ENCODE peak calls at places on chromosomes 6 and 20, in six cellular contexts. One of them, this sample, is unnamed.

GRCh38 chr20:31565699-31566331 is 39.3 kb upstream of the ID1 start:
- DNase-seq in mammary epithelial cell: peak; percentile 96
- DNase-seq in left ventricle myocardium inferior: no peak
- DNase-seq in heart right ventricle: no peak
- DNase-seq in prostate gland: no peak
- DNase-seq in brain microvascular endothelial cell: no peak
- DNase-seq in this sample: no peak

GRCh38 chr6:13923527-13924145 is 1.1 kb upstream of the RNF182 start:
- DNase-seq in mammary epithelial cell: no peak
- DNase-seq in left ventricle myocardium inferior: no peak
- DNase-seq in heart right ventricle: no peak
- DNase-seq in prostate gland: no peak
- DNase-seq in brain microvascular endothelial cell: peak; percentile 74
- DNase-seq in this sample: no peak

GRCh38 chr6:142885182-142885867 is 59.7 kb downstream of the HIVEP2 start:
- DNase-seq in mammary epithelial cell: peak; percentile 99
- DNase-seq in left ventricle myocardium inferior: no peak
- DNase-seq in heart right ventricle: no peak
- DNase-seq in prostate gland: peak; percentile 40
- DNase-seq in brain microvascular endothelial cell: peak; percentile 99
- DNase-seq in this sample: no peak

GRCh38 chr6:131173680-131174079 is 38.4 kb downstream of the AKAP7 start:
- DNase-seq in mammary epithelial cell: peak; percentile 32
- DNase-seq in left ventricle myocardium inferior: no peak
- DNase-seq in heart right ventricle: no peak
- DNase-seq in prostate gland: no peak
- DNase-seq in brain microvascular endothelial cell: no peak
- DNase-seq in this sample: no peak

GRCh38 chr6:132483779-132484679 is 28.9 kb downstream of the STX7 start:
- DNase-seq in mammary epithelial cell: peak; percentile 39
- DNase-seq in left ventricle myocardium inferior: no peak
- DNase-seq in heart right ventricle: no peak
- DNase-seq in prostate gland: peak; percentile 43
- DNase-seq in brain microvascular endothelial cell: peak; percentile 48
- DNase-seq in this sample: no peak

GRCh38 chr6:15970517-15970916 is 158.4 kb upstream of the MYLIP start:
- DNase-seq in mammary epithelial cell: no peak
- DNase-seq in left ventricle myocardium inferior: no peak
- DNase-seq in heart right ventricle: no peak
- DNase-seq in prostate gland: no peak
- DNase-seq in brain microvascular endothelial cell: no peak
- DNase-seq in this sample: no peak

GRCh38 chr6:53049389-53049788 is 15.8 kb upstream of the FBXO9 start:
- DNase-seq in mammary epithelial cell: no peak
- DNase-seq in left ventricle myocardium inferior: no peak
- DNase-seq in heart right ventricle: no peak
- DNase-seq in prostate gland: no peak
- DNase-seq in brain microvascular endothelial cell: no peak
- DNase-seq in this sample: no peak

GRCh38 chr20:25376236-25376635 is 14.4 kb downstream of the ABHD12 start:
- DNase-seq in mammary epithelial cell: no peak
- DNase-seq in left ventricle myocardium inferior: no peak
- DNase-seq in heart right ventricle: no peak
- DNase-seq in prostate gland: no peak
- DNase-seq in brain microvascular endothelial cell: no peak
- DNase-seq in this sample: no peak

GRCh38 chr6:141953072-141953471 is 179.7 kb upstream of the GJE1 start:
- DNase-seq in mammary epithelial cell: no peak
- DNase-seq in left ventricle myocardium inferior: no peak
- DNase-seq in heart right ventricle: no peak
- DNase-seq in prostate gland: no peak
- DNase-seq in brain microvascular endothelial cell: no peak
- DNase-seq in this sample: no peak

GRCh38 chr6:159533016-159533415 is 160.0 kb downstream of the SOD2 start:
- DNase-seq in mammary epithelial cell: no peak
- DNase-seq in left ventricle myocardium inferior: no peak
- DNase-seq in heart right ventricle: no peak
- DNase-seq in prostate gland: no peak
- DNase-seq in brain microvascular endothelial cell: no peak
- DNase-seq in this sample: no peak

GRCh38 chr6:158232445-158233213 is 64.5 kb downstream of the GTF2H5 start:
- DNase-seq in mammary epithelial cell: peak; percentile 70
- DNase-seq in left ventricle myocardium inferior: peak; percentile 60
- DNase-seq in heart right ventricle: peak; percentile 66
- DNase-seq in prostate gland: peak; percentile 46
- DNase-seq in brain microvascular endothelial cell: peak; percentile 54
- DNase-seq in this sample: peak; percentile 86

GRCh38 chr6:163355471-163355991 is 59.0 kb upstream of the QKI start:
- DNase-seq in mammary epithelial cell: peak; percentile 14
- DNase-seq in left ventricle myocardium inferior: peak; percentile 78
- DNase-seq in heart right ventricle: peak; percentile 72
- DNase-seq in prostate gland: no peak
- DNase-seq in brain microvascular endothelial cell: peak; percentile 82
- DNase-seq in this sample: peak; percentile 82

GRCh38 chr20:37903317-37904007 is 535 bp downstream of the VSTM2L start:
- DNase-seq in mammary epithelial cell: no peak
- DNase-seq in left ventricle myocardium inferior: no peak
- DNase-seq in heart right ventricle: no peak
- DNase-seq in prostate gland: no peak
- DNase-seq in brain microvascular endothelial cell: no peak
- DNase-seq in this sample: no peak

GRCh38 chr6:11040134-11040533 is 4.0 kb downstream of the ELOVL2 start:
- DNase-seq in mammary epithelial cell: no peak
- DNase-seq in left ventricle myocardium inferior: no peak
- DNase-seq in heart right ventricle: no peak
- DNase-seq in prostate gland: no peak
- DNase-seq in brain microvascular endothelial cell: no peak
- DNase-seq in this sample: no peak

GRCh38 chr6:167573461-167574215 is 248.8 kb downstream of the TTLL2 start:
- DNase-seq in mammary epithelial cell: no peak
- DNase-seq in left ventricle myocardium inferior: no peak
- DNase-seq in heart right ventricle: no peak
- DNase-seq in prostate gland: no peak
- DNase-seq in brain microvascular endothelial cell: no peak
- DNase-seq in this sample: no peak
- H3K27ac ChIP-seq in mammary epithelial cell: no peak overlapping the region
- H3K27ac ChIP-seq in left ventricle myocardium inferior: peak overlapping the region; percentile 63
- H3K27ac ChIP-seq in heart right ventricle: peak overlapping the region; percentile 59
- H3K27ac ChIP-seq in prostate gland: peak overlapping the region; percentile 52
- H3K27ac ChIP-seq in brain microvascular endothelial cell: no peak overlapping the region
- H3K27ac ChIP-seq in this sample: peak overlapping the region; percentile 97

DNA sequence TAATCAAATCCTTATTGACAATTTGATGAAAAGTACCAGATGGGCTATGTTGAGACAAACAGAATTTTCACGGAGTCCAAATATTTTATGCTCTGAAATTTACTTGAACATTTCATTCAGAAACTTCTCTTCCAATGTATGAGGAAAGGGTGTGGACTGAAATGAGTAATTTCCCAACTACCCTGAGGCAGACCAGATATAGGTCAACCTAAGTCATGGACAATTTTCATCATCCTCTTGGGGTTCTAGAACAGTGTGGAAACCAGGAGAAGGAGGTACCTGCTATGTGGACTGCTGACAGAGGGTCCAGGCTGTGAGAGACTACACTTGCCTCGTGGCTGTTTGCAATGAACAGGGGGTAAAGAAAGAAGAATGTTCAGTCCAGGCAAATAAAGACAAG is 323.0 kb downstream of the ESR1 start:
- DNase-seq in mammary epithelial cell: peak; percentile 44
- DNase-seq in left ventricle myocardium inferior: no peak
- DNase-seq in heart right ventricle: no peak
- DNase-seq in prostate gland: no peak
- DNase-seq in brain microvascular endothelial cell: no peak
- DNase-seq in this sample: no peak
- H3K4me3 ChIP-seq in mammary epithelial cell: no peak overlapping the region
- H3K4me3 ChIP-seq in left ventricle myocardium inferior: peak overlapping the region; percentile 62
- H3K4me3 ChIP-seq in heart right ventricle: peak overlapping the region; percentile 30
- H3K4me3 ChIP-seq in prostate gland: no peak overlapping the region
- H3K4me3 ChIP-seq in brain microvascular endothelial cell: no peak overlapping the region
- H3K4me3 ChIP-seq in this sample: no peak overlapping the region

GRCh38 chr6:30175765-30176164 is 12.4 kb downstream of the TRIM15 start:
- DNase-seq in mammary epithelial cell: no peak
- DNase-seq in left ventricle myocardium inferior: no peak
- DNase-seq in heart right ventricle: no peak
- DNase-seq in prostate gland: no peak
- DNase-seq in brain microvascular endothelial cell: no peak
- DNase-seq in this sample: no peak
- H3K27me3 ChIP-seq in mammary epithelial cell: peaks cover 18% of the 10 kb centered on the region
- H3K27me3 ChIP-seq in left ventricle myocardium inferior: peaks cover 79% of the 10 kb centered on the region
- H3K27me3 ChIP-seq in heart right ventricle: peaks cover 82% of the 10 kb centered on the region
- H3K27me3 ChIP-seq in prostate gland: no peaks in the 10 kb centered on the region
- H3K27me3 ChIP-seq in brain microvascular endothelial cell: peaks cover 37% of the 10 kb centered on the region
- H3K27me3 ChIP-seq in this sample: no peaks in the 10 kb centered on the region

GRCh38 chr20:48750941-48751620 is 76.7 kb downstream of the PREX1 start:
- DNase-seq in mammary epithelial cell: no peak
- DNase-seq in left ventricle myocardium inferior: peak; percentile 71
- DNase-seq in heart right ventricle: peak; percentile 66
- DNase-seq in prostate gland: no peak
- DNase-seq in brain microvascular endothelial cell: no peak
- DNase-seq in this sample: peak; percentile 78
- H3K27ac ChIP-seq in mammary epithelial cell: no peak overlapping the region
- H3K27ac ChIP-seq in left ventricle myocardium inferior: peak overlapping the region; percentile 90
- H3K27ac ChIP-seq in heart right ventricle: peak overlapping the region; percentile 75
- H3K27ac ChIP-seq in prostate gland: no peak overlapping the region
- H3K27ac ChIP-seq in brain microvascular endothelial cell: no peak overlapping the region
- H3K27ac ChIP-seq in this sample: no peak overlapping the region

GRCh38 chr6:168410035-168410434 is 30.9 kb upstream of the SMOC2 start:
- DNase-seq in mammary epithelial cell: no peak
- DNase-seq in left ventricle myocardium inferior: no peak
- DNase-seq in heart right ventricle: no peak
- DNase-seq in prostate gland: no peak
- DNase-seq in brain microvascular endothelial cell: no peak
- DNase-seq in this sample: no peak

GRCh38 chr6:168411130-168411529 is 29.9 kb upstream of the SMOC2 start:
- DNase-seq in mammary epithelial cell: no peak
- DNase-seq in left ventricle myocardium inferior: no peak
- DNase-seq in heart right ventricle: no peak
- DNase-seq in prostate gland: no peak
- DNase-seq in brain microvascular endothelial cell: no peak
- DNase-seq in this sample: peak; percentile 72

GRCh38 chr6:168412456-168412855 is 28.5 kb upstream of the SMOC2 start:
- DNase-seq in mammary epithelial cell: no peak
- DNase-seq in left ventricle myocardium inferior: no peak
- DNase-seq in heart right ventricle: no peak
- DNase-seq in prostate gland: no peak
- DNase-seq in brain microvascular endothelial cell: no peak
- DNase-seq in this sample: no peak

GRCh38 chr6:168411793-168412192 is 29.2 kb upstream of the SMOC2 start:
- DNase-seq in mammary epithelial cell: no peak
- DNase-seq in left ventricle myocardium inferior: no peak
- DNase-seq in heart right ventricle: no peak
- DNase-seq in prostate gland: no peak
- DNase-seq in brain microvascular endothelial cell: no peak
- DNase-seq in this sample: no peak

DNA sequence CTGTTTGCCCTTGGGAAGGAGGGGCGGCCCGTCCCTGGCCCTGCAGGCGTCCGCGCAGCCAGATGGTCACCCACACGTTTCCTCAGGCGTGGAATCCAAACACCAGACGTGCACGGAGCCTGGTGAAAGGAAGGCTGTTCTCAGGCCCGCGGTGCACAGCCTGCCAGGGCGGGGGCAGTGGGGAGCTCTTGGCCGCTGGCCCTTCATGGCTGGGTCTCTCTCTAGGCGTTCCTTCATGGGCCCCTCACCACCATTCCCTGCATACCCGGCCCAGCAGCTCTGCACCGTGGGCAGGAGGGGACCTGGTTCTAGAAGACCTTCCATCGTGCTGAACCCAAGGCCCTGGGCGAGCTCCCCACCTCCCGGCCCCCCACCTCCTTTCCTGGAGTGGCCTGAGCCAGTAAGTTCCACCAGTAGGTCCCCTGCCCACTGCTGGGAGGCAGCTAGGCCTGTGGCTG is 30.4 kb upstream of the SMOC2 start:
- DNase-seq in mammary epithelial cell: no peak
- DNase-seq in left ventricle myocardium inferior: no peak
- DNase-seq in heart right ventricle: no peak
- DNase-seq in prostate gland: no peak
- DNase-seq in brain microvascular endothelial cell: no peak
- DNase-seq in this sample: peak; percentile 76
- H3K4me3 ChIP-seq in mammary epithelial cell: no peak overlapping the region
- H3K4me3 ChIP-seq in left ventricle myocardium inferior: no peak overlapping the region
- H3K4me3 ChIP-seq in heart right ventricle: no peak overlapping the region
- H3K4me3 ChIP-seq in prostate gland: no peak overlapping the region
- H3K4me3 ChIP-seq in brain microvascular endothelial cell: no peak overlapping the region
- H3K4me3 ChIP-seq in this sample: no peak overlapping the region

GRCh38 chr6:27545271-27546046 is 72.6 kb upstream of the ZNF184 start:
- DNase-seq in mammary epithelial cell: peak; percentile 93
- DNase-seq in left ventricle myocardium inferior: no peak
- DNase-seq in heart right ventricle: no peak
- DNase-seq in prostate gland: no peak
- DNase-seq in brain microvascular endothelial cell: peak; percentile 91
- DNase-seq in this sample: no peak

GRCh38 chr6:27542485-27542884 is 69.6 kb upstream of the ZNF184 start:
- DNase-seq in mammary epithelial cell: no peak
- DNase-seq in left ventricle myocardium inferior: no peak
- DNase-seq in heart right ventricle: no peak
- DNase-seq in prostate gland: no peak
- DNase-seq in brain microvascular endothelial cell: no peak
- DNase-seq in this sample: no peak

GRCh38 chr6:27544612-27545260 is 71.8 kb upstream of the ZNF184 start:
- DNase-seq in mammary epithelial cell: no peak
- DNase-seq in left ventricle myocardium inferior: no peak
- DNase-seq in heart right ventricle: no peak
- DNase-seq in prostate gland: no peak
- DNase-seq in brain microvascular endothelial cell: peak; percentile 29
- DNase-seq in this sample: no peak

GRCh38 chr6:27547157-27548075 is 74.5 kb upstream of the ZNF184 start:
- DNase-seq in mammary epithelial cell: peak; percentile 71
- DNase-seq in left ventricle myocardium inferior: no peak
- DNase-seq in heart right ventricle: no peak
- DNase-seq in prostate gland: no peak
- DNase-seq in brain microvascular endothelial cell: peak; percentile 89
- DNase-seq in this sample: no peak

GRCh38 chr6:27546522-27546921 is 73.6 kb upstream of the ZNF184 start:
- DNase-seq in mammary epithelial cell: no peak
- DNase-seq in left ventricle myocardium inferior: no peak
- DNase-seq in heart right ventricle: no peak
- DNase-seq in prostate gland: no peak
- DNase-seq in brain microvascular endothelial cell: no peak
- DNase-seq in this sample: no peak
- H3K27me3 ChIP-seq in mammary epithelial cell: no peaks in the 10 kb centered on the region
- H3K27me3 ChIP-seq in left ventricle myocardium inferior: peaks cover 100% of the 10 kb centered on the region
- H3K27me3 ChIP-seq in heart right ventricle: peaks cover 99% of the 10 kb centered on the region
- H3K27me3 ChIP-seq in prostate gland: peaks cover 28% of the 10 kb centered on the region
- H3K27me3 ChIP-seq in brain microvascular endothelial cell: no peaks in the 10 kb centered on the region
- H3K27me3 ChIP-seq in this sample: peaks cover 5% of the 10 kb centered on the region

DNA sequence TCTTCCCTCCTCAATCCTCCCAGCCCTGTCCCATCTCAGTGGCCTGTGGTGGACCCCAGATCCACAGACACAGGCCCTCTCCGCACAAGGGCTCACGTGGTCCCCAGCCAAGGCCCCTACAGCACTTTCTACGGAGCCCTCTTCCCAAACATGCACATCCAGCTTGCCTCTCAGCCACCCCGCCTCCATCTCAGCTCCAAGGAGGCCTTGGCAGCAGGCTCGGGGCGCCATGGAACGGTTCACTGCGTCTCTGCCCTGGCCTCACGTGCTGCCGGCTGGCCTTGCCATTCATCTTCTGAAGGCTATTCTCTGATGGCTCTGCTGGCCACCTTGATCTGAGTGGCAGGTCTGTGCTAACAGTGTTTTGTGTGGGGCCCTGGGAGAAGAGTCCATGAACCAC is 33.0 kb downstream of the GNAS-AS1 start:
- DNase-seq in mammary epithelial cell: no peak
- DNase-seq in left ventricle myocardium inferior: no peak
- DNase-seq in heart right ventricle: no peak
- DNase-seq in prostate gland: no peak
- DNase-seq in brain microvascular endothelial cell: no peak
- DNase-seq in this sample: no peak
- H3K27ac ChIP-seq in mammary epithelial cell: no peak overlapping the region
- H3K27ac ChIP-seq in left ventricle myocardium inferior: no peak overlapping the region
- H3K27ac ChIP-seq in heart right ventricle: no peak overlapping the region
- H3K27ac ChIP-seq in prostate gland: no peak overlapping the region
- H3K27ac ChIP-seq in brain microvascular endothelial cell: no peak overlapping the region
- H3K27ac ChIP-seq in this sample: no peak overlapping the region

This sample was measured in aorta.